ENCODE peak calls at places on chromosomes 3 and 15, in six cellular contexts. E is endothelial cell, V is stomach, B is right lobe of liver, S is activated B cell treated with CpG ODN at 0.5 μM for 24 hours, W is heart left ventricle. D is an unnamed sample.

GRCh38 chr3:72919520-72919919 is 31.7 kb downstream of the GXYLT2 start:
- DNase-seq in E (no peak), B (no peak), S (no peak), V (no peak), W (no peak), D (no peak)

GRCh38 chr3:54968546-54969172 is 40.8 kb upstream of the LRTM1 start:
- DNase-seq in V (no peak), B (no peak), W (no peak), E (no peak), S (no peak), D (no peak)

GRCh38 chr15:73818308-73818985 is 54.9 kb upstream of the TBC1D21 start:
- DNase-seq in V (no peak), S (no peak), E (no peak), W (no peak), B (no peak), D (no peak)

GRCh38 chr3:13655074-13655913 is 106.4 kb downstream of the FBLN2 start:
- DNase-seq in B (no peak), S (no peak), W (peak), E (peak), V (peak), D (peak)

GRCh38 chr3:133464573-133464972 is 64.7 kb downstream of the BFSP2 start:
- DNase-seq in V (no peak), S (no peak), B (no peak), E (no peak), W (no peak), D (no peak)

GRCh38 chr3:109132801-109133473 is 3.6 kb upstream of the C3orf85 start:
- DNase-seq in S (no peak), V (peak), E (no peak), B (no peak), W (no peak), D (no peak)

GRCh38 chr3:126142652-126143051 is 37.7 kb downstream of the ALDH1L1 start:
- DNase-seq in S (no peak), V (no peak), E (no peak), B (no peak), W (no peak), D (no peak)

GRCh38 chr3:41111011-41111410 is 88.3 kb upstream of the CTNNB1 start:
- DNase-seq in W (no peak), E (no peak), S (no peak), V (no peak), B (no peak), D (no peak)

GRCh38 chr3:55180936-55181535 is 253.2 kb upstream of the LRTM1 start:
- DNase-seq in B (no peak), W (no peak), E (peak), S (no peak), V (no peak), D (no peak)

GRCh38 chr3:72492240-72492639 is 356.0 kb downstream of the SHQ1 start:
- DNase-seq in E (no peak), W (peak), S (no peak), B (no peak), V (no peak), D (no peak)

GRCh38 chr15:59925123-59925522 is 79.0 kb upstream of the FOXB1 start:
- DNase-seq in V (no peak), B (no peak), W (no peak), S (no peak), E (no peak), D (no peak)

GRCh38 chr3:169759256-169759655 is 5.6 kb downstream of the TERC start:
- DNase-seq in E (no peak), B (no peak), S (no peak), V (no peak), W (no peak), D (no peak)

GRCh38 chr15:40255033-40255432 is 16.2 kb downstream of the PAK6 start:
- DNase-seq in E (no peak), S (no peak), V (no peak), W (no peak), B (peak), D (no peak)

GRCh38 chr15:40259021-40259420 is 20.2 kb downstream of the PAK6 start:
- DNase-seq in V (no peak), W (no peak), E (no peak), S (no peak), B (no peak), D (no peak)

GRCh38 chr15:40256642-40257235 is 17.9 kb downstream of the PAK6 start:
- DNase-seq in W (no peak), S (no peak), V (no peak), B (no peak), E (no peak), D (no peak)

GRCh38 chr15:40257656-40258450 is 19.0 kb downstream of the PAK6 start:
- DNase-seq in V (no peak), S (no peak), E (no peak), W (no peak), B (no peak), D (no peak)

GRCh38 chr15:40258544-40258943 is 19.7 kb downstream of the PAK6 start:
- DNase-seq in E (no peak), S (no peak), W (no peak), V (no peak), B (no peak), D (no peak)
- TF ChIP-seq CTCF in E (no peak), S (no peak), W (no peak), V (no peak), B (no peak), D (no peak)

DNA sequence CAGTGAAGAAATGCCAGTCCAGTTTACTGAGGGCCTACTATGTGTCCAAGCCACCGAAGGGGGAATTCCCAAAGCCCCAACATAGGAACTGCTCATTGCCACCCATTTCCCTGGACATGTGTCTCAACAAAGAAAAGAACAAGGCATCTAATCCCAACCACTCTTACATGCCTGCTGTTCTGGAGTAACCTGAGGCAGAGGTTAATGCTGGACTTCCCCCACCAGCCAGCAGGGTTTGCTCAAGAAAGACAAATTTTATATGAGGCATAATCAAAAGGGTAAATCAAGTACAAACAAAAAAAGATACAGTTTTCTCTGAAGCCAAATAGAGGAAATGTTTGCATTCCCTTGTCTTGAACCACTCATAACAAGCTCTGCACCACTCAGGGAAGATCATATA is 4.1 kb downstream of the ADCY5 start:
- DNase-seq in S (no peak), B (no peak), V (no peak), W (no peak), E (no peak), D (no peak)
- TF ChIP-seq CTCF in S (no peak), B (no peak), V (no peak), W (no peak), E (no peak), D (no peak)

GRCh38 chr3:57112206-57112605 is 51.7 kb downstream of the SPATA12 start:
- DNase-seq in B (no peak), V (no peak), S (no peak), E (no peak), W (no peak), D (no peak)
- TF ChIP-seq CTCF in B (no peak), V (no peak), S (no peak), E (peak), W (no peak), D (no peak)

DNA sequence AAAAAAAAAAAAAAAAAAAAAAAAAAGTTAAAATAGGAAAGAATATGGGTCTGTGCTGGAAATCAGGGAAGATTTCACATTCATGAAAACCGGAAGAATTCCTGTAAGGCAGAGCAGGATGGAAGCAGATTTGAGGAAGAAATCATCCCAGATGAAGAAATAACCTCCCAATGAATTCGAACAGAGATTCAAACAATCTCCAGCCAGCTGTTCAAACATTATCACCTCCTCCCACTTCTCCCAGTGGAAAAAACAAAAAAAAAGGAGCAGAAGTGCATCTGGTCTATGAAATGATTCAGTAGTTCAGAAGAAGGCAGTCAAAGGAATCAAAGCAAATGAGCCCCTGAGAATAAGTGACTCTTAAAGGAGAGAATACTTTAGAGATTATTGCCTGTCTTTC is 33.1 kb downstream of the CP start:
- DNase-seq in B (no peak), W (no peak), V (no peak), S (no peak), E (no peak), D (no peak)
- TF ChIP-seq CTCF in B (no peak), W (no peak), V (no peak), S (no peak), E (no peak), D (no peak)

DNA sequence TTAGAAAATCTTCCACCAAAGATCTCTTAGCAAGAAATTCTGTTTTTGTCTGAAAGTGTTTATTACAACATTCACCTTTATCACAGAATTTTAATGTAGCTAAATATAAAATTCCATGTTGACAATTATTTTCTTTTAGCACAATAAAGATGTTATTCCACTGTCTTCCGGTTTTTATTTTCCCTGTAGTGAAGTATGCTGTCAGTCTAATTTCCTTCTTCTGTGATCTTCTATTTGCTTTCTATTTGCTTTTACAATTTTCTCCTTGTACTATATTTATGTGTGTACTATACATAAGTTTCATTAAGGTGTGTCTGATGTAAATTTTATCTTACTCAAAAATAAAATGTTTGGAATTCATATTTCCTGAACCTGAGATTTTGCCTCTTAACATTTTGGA is 117.5 kb upstream of the PPP2R3A start:
- DNase-seq in W (no peak), V (no peak), E (no peak), S (no peak), B (no peak), D (no peak)
- TF ChIP-seq CTCF in W (no peak), V (no peak), E (no peak), S (no peak), B (no peak), D (no peak)

DNA sequence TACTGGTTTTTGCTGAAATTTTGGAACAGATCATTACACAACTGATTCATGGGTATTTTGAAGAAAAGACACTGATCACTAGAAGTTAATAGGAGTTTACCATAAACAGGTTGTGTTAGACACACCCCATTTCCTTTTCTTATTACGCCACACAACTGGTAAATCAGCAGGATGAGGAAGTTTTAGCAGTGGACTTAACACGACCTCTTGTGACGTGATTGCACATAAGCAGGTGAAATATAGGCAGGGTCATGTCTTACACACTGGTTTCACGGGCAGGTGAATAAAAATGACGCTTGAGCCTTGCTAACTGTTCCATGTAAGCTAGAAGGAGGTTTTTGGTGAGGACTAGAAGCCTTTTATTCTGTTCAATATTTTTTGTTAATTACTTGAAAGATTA is 27.1 kb upstream of the TPRG1 start:
- DNase-seq in V (no peak), B (no peak), W (no peak), E (no peak), S (no peak), D (no peak)
- TF ChIP-seq CTCF in V (no peak), B (no peak), W (peak), E (no peak), S (no peak), D (no peak)

GRCh38 chr15:57545995-57546394 is 45.7 kb upstream of the MYZAP start:
- DNase-seq in S (no peak), E (no peak), W (no peak), V (no peak), B (no peak), D (no peak)
- TF ChIP-seq CTCF in S (no peak), E (no peak), W (no peak), V (no peak), B (no peak), D (no peak)

GRCh38 chr15:63169796-63170195 is 12.5 kb upstream of the RPS27L start:
- DNase-seq in E (no peak), S (no peak), W (no peak), B (no peak), V (no peak), D (no peak)

GRCh38 chr15:63165166-63165859 is 8.0 kb upstream of the RPS27L start:
- DNase-seq in S (no peak), B (no peak), E (no peak), V (no peak), W (no peak), D (no peak)

GRCh38 chr15:63160638-63161037 is 3.4 kb upstream of the RPS27L start:
- DNase-seq in V (no peak), B (no peak), S (no peak), W (no peak), E (no peak), D (no peak)

GRCh38 chr15:63166219-63166618 is 8.9 kb upstream of the RPS27L start:
- DNase-seq in E (no peak), V (no peak), S (no peak), B (no peak), W (no peak), D (no peak)
- TF ChIP-seq CTCF in E (no peak), V (no peak), S (no peak), B (peak), W (no peak), D (no peak)

GRCh38 chr3:39124876-39125836 is 17.7 kb downstream of the TTC21A start:
- DNase-seq in B (no peak), S (no peak), W (no peak), E (no peak), V (peak), D (no peak)
- TF ChIP-seq CTCF in B (no peak), S (no peak), W (peak), E (no peak), V (no peak), D (no peak)